ENCODE peak calls at places on chromosomes 1 and 21, in six cellular contexts. E is OCI-LY7, P is neural progenitor cell, V is fibroblast of lung, M is fibroblast of villous mesenchyme, F is tibial nerve. H is an unnamed sample.

GRCh38 chr1:44524655-44525530 is 119.8 kb downstream of the RNF220 start:
- DNase-seq in E (no peak), P (peak), V (no peak), M (no peak), F (no peak), H (no peak)

GRCh38 chr1:180270767-180271639 is 40.9 kb downstream of the LHX4 start:
- DNase-seq in E (no peak), P (peak), V (peak), M (peak), F (no peak), H (no peak)

GRCh38 chr1:62391369-62391971 is 45.4 kb upstream of the USP1 start:
- DNase-seq in E (peak), P (peak), V (peak), M (peak), F (no peak), H (peak)

GRCh38 chr1:24903955-24904730 is 25.9 kb downstream of the RUNX3 start:
- DNase-seq in E (no peak), P (no peak), V (no peak), M (no peak), F (no peak), H (peak)

GRCh38 chr21:29072873-29073221 is 601 bp downstream of the CCT8 start:
- DNase-seq in E (peak), P (peak), V (peak), M (peak), F (no peak), H (peak)

GRCh38 chr1:226736001-226736907 is 2.8 kb downstream of the ITPKB start:
- DNase-seq in E (peak), P (peak), V (no peak), M (no peak), F (no peak), H (no peak)

GRCh38 chr1:53734650-53735211 is 4.2 kb downstream of the GLIS1 start:
- DNase-seq in E (no peak), P (peak), V (peak), M (peak), F (no peak), H (no peak)

GRCh38 chr21:35527358-35527757 is 478.3 kb upstream of the RUNX1 start:
- DNase-seq in E (no peak), P (no peak), V (no peak), M (no peak), F (no peak), H (no peak)

GRCh38 chr1:180193371-180194047 is 36.6 kb upstream of the LHX4 start:
- DNase-seq in E (no peak), P (no peak), V (no peak), M (no peak), F (no peak), H (no peak)

GRCh38 chr1:19648239-19648638 is 4.1 kb downstream of the NBL1 start:
- DNase-seq in E (no peak), P (no peak), V (no peak), M (no peak), F (no peak), H (no peak)
- H3K4me3 ChIP-seq in E (no peak), P (no peak), V (no peak), M (no peak), F (no peak), H (no peak)

GRCh38 chr1:150106331-150106730 is 38.8 kb downstream of the VPS45 start:
- DNase-seq in E (no peak), P (no peak), V (no peak), M (no peak), F (no peak), H (no peak)

GRCh38 chr1:150110066-150110465 is 39.6 kb upstream of the PLEKHO1 start:
- DNase-seq in E (no peak), P (no peak), V (no peak), M (no peak), F (no peak), H (no peak)

GRCh38 chr1:150109567-150109966 is 40.1 kb upstream of the PLEKHO1 start:
- DNase-seq in E (no peak), P (no peak), V (no peak), M (no peak), F (no peak), H (peak)

GRCh38 chr1:150115121-150115520 is 34.6 kb upstream of the PLEKHO1 start:
- DNase-seq in E (no peak), P (no peak), V (no peak), M (no peak), F (no peak), H (no peak)

DNA sequence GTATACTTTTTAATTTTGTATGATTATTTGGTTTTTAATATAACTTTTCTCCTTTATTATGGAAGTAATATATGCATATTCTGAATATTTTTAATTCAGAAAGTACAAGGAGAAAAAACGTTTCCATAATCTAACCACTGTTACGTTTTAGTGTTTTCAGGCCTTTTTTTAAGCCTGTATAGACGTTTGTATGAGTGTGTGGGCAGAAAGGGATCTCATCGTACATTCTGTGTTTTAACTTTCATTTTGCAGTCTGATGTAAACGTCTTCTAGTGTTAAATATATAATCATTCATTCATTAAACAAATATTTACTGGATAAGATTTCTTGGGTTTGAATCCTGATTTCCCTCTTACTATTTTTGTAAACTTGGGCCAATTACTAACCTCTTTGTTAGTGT is 38.0 kb upstream of the PLEKHO1 start:
- DNase-seq in E (no peak), P (no peak), V (no peak), M (no peak), F (no peak), H (no peak)
- H3K4me3 ChIP-seq in E (no peak), P (no peak), V (no peak), M (no peak), F (no peak), H (no peak)

DNA sequence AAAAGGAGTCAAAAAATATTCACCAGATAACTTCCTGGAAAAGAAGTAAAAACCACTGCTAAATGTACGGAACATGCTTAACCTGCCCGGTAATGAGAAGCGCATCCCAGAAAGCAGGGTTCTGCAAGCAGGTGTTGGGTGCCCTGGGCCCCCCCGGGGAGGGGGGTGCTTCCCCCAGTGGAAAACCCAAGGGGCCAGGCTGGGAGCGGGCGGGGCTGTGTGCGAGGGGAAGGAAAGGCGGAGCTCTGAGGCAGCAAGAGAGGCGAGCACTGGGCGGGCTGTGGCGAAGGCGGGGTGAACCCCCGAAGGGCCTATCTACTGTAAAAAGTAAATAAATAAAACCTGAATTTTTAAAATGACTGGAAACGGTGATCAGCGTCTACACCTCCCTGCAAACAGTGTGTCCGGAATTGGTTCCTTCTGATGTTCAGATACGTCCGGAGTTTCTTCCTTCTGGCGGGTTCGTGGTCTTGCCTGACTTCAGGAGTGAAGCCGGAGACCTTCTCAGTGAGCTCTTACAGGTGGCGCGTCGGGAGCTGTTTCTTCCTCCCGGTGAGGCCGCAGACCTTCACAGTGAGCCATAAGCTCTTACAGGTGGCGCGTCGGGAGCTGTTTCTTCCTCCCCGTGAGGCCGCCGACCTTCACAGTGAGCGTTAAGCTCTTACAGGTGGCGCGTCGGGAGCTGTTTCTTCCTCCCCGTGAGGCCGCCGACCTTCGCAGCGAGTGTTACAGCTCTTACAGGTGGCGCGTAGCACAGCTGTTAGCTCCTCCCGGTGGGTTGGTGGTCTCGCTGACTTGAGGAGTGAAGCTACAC is 13.4 kb downstream of the FTCD start:
- DNase-seq in E (no peak), P (peak), V (no peak), M (no peak), F (no peak), H (no peak)
- H3K4me3 ChIP-seq in E (no peak), P (peak), V (no peak), M (no peak), F (peak), H (no peak)

DNA sequence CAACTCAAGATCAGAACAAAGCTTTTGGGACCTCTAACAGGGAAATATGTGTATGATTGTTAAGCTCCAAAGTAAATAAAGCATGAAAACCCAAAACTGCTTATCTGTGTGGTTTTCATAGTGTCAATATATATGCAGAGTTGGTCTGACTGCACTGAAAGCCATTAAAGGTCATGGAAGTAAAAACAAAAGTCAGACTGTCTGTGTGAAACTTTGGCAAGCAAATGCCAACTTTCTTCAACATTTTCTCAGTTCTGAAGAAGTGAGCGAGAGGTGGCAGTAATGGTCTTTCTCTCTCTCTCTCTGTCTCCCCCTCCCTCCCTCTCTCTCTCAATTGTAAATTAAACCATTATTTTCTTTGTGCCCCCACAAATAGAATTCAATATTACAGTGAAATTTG is 100.1 kb upstream of the S1PR1 start:
- DNase-seq in E (peak), P (peak), V (peak), M (no peak), F (no peak), H (peak)
- H3K4me3 ChIP-seq in E (no peak), P (no peak), V (no peak), M (no peak), F (no peak), H (no peak)